ENCODE peak calls at places on chromosomes 12 and 14, in seven cellular contexts. A, Q, D, L, Y, V and C are unnamed samples.

GRCh38 chr12:60112063-60112462 is 516.2 kb downstream of the SLC16A7 start:
- DNase-seq in A (no peak), Q (no peak), D (no peak), L (no peak), Y (no peak), V (no peak), C (no peak)

GRCh38 chr12:41856228-41856627 is 288.4 kb downstream of the GXYLT1 start:
- DNase-seq in A (no peak), Q (no peak), D (no peak), L (peak; percentile 53), Y (no peak), V (no peak), C (no peak)

GRCh38 chr14:62179367-62180018 is 417.3 kb downstream of the SNAPC1 start:
- DNase-seq in A (peak; percentile 91), Q (peak; percentile 87), D (peak; percentile 22), L (peak; percentile 87), Y (peak; percentile 73), V (peak; percentile 28), C (peak; percentile 94)

GRCh38 chr12:112425582-112426382 is 7.0 kb downstream of the PTPN11 start:
- DNase-seq in A (no peak), Q (no peak), D (no peak), L (no peak), Y (no peak), V (no peak), C (no peak)

GRCh38 chr12:13959131-13959734 is 22.2 kb downstream of the GRIN2B start:
- DNase-seq in A (no peak), Q (no peak), D (no peak), L (no peak), Y (no peak), V (peak; percentile 78), C (no peak)

GRCh38 chr12:52727037-52727436 is 23.7 kb upstream of the KRT77 start:
- DNase-seq in A (no peak), Q (no peak), D (no peak), L (no peak), Y (no peak), V (no peak), C (no peak)

GRCh38 chr12:76220980-76221379 is 127.2 kb downstream of the BBS10 start:
- DNase-seq in A (no peak), Q (no peak), D (no peak), L (peak; percentile 87), Y (no peak), V (no peak), C (no peak)

GRCh38 chr12:57430117-57430930 is 519 bp downstream of the R3HDM2 start:
- DNase-seq in A (peak; percentile 76), Q (peak; percentile 90), D (no peak), L (no peak), Y (peak; percentile 63), V (peak; percentile 47), C (peak; percentile 79)

GRCh38 chr12:120468271-120468845 is 1.2 kb downstream of the SRSF9 start:
- DNase-seq in A (peak; percentile 80), Q (peak; percentile 84), D (peak; percentile 65), L (peak; percentile 67), Y (peak; percentile 78), V (peak; percentile 31), C (peak; percentile 76)

GRCh38 chr12:14260011-14260993 is 105.2 kb upstream of the ATF7IP start:
- DNase-seq in A (peak; percentile 94), Q (peak; percentile 98), D (no peak), L (peak; percentile 93), Y (peak; percentile 91), V (peak; percentile 94), C (peak; percentile 83)

GRCh38 chr14:100065161-100065871 is at the start of gene EVL:
- DNase-seq in A (no peak), Q (no peak), D (no peak), L (no peak), Y (no peak), V (no peak), C (no peak)

GRCh38 chr14:102055181-102055901 is 31.5 kb downstream of the HSP90AA1 start:
- DNase-seq in A (peak; percentile 80), Q (peak; percentile 86), D (no peak), L (no peak), Y (no peak), V (no peak), C (peak; percentile 59)

GRCh38 chr14:102084931-102085330 is 1.9 kb downstream of the HSP90AA1 start:
- DNase-seq in A (no peak), Q (no peak), D (no peak), L (no peak), Y (no peak), V (no peak), C (no peak)

GRCh38 chr14:74756326-74756725 is 6.8 kb upstream of the YLPM1 start:
- DNase-seq in A (no peak), Q (peak; percentile 64), D (no peak), L (peak; percentile 63), Y (no peak), V (no peak), C (no peak)

GRCh38 chr14:62778847-62779246 is 266.4 kb downstream of the KCNH5 start:
- DNase-seq in A (no peak), Q (no peak), D (no peak), L (no peak), Y (peak; percentile 2), V (no peak), C (peak; percentile 88)

GRCh38 chr12:128385736-128386135 is 118.8 kb downstream of the TMEM132C start:
- DNase-seq in A (no peak), Q (no peak), D (no peak), L (no peak), Y (no peak), V (no peak), C (no peak)

GRCh38 chr12:46830731-46831334 is 5.0 kb upstream of the SLC38A4 start:
- DNase-seq in A (peak; percentile 44), Q (no peak), D (no peak), L (peak; percentile 40), Y (peak; percentile 29), V (no peak), C (peak; percentile 41)

GRCh38 chr12:46831335-46832083 is 5.7 kb upstream of the SLC38A4 start:
- DNase-seq in A (peak; percentile 53), Q (peak; percentile 83), D (peak; percentile 16), L (peak; percentile 59), Y (peak; percentile 27), V (no peak), C (peak; percentile 44)

GRCh38 chr12:46824709-46825108 is 1.1 kb downstream of the SLC38A4 start:
- DNase-seq in A (no peak), Q (no peak), D (no peak), L (no peak), Y (no peak), V (no peak), C (no peak)

DNA sequence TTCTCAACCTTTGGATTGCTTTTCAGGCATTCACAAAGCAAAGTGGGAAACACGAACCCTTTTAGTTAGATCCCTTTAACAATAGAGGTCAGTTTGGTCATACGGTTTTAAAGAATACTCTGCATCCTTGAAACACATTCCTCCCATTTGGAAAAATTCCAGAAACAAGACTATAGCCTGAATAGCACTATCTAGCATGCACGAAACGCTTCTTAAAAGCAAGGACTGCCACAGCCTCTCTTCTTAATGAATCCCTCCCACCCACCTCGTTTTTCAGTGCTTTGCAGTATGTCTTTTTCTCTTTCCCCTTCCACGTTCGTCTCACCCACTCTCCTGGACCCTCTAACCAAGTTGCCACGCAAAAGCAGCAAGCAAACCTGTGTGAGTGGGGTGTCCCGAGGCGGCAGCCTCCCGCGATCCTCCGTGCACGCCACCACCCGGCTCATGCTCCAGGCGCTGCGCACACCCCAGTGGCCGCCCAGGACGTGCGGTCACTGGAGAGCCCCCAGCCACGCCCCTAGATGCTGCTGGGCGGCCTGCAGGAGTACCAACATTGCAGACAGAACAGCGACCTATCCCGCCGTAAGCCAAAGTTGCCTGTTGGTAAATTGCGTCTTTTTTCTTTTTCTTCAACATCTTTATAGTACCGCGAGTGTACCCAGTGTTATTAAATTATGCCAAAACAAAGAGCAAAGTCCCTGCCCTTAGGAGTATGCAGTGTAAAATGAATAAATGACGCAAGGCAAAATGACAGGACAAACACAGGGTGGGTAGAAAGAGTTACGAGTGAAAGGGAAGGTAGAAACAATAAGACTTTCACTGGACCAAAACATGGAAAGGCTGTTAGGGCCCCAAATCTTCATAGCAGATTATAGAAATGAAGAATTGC is at the start of gene SLC38A4:
- DNase-seq in A (peak; percentile 37), Q (peak; percentile 87), D (peak; percentile 34), L (peak; percentile 85), Y (peak; percentile 51), V (peak; percentile 39), C (peak; percentile 73)
- H3K4me3 ChIP-seq in A (peak within 1 kb of the TSS; percentile 51), Q (peak within 1 kb of the TSS; percentile 31), D (peak within 1 kb of the TSS; percentile 57), L (peak within 1 kb of the TSS; percentile 48), Y (peak within 1 kb of the TSS; percentile 71), V (peak within 1 kb of the TSS; percentile 32), C (peak within 1 kb of the TSS; percentile 77)

GRCh38 chr14:36516719-36517241 is 3.3 kb downstream of the NKX2-1 start:
- DNase-seq in A (no peak), Q (no peak), D (peak; percentile 3), L (no peak), Y (no peak), V (no peak), C (no peak)
- H3K27me3 ChIP-seq in A (peaks cover 88% of the 10 kb centered on the region), Q (peaks cover 99% of the 10 kb centered on the region), D (peaks cover 100% of the 10 kb centered on the region), L (peaks cover 100% of the 10 kb centered on the region), Y (peaks cover 98% of the 10 kb centered on the region), V (peaks cover 100% of the 10 kb centered on the region), C (peaks cover 91% of the 10 kb centered on the region)

DNA sequence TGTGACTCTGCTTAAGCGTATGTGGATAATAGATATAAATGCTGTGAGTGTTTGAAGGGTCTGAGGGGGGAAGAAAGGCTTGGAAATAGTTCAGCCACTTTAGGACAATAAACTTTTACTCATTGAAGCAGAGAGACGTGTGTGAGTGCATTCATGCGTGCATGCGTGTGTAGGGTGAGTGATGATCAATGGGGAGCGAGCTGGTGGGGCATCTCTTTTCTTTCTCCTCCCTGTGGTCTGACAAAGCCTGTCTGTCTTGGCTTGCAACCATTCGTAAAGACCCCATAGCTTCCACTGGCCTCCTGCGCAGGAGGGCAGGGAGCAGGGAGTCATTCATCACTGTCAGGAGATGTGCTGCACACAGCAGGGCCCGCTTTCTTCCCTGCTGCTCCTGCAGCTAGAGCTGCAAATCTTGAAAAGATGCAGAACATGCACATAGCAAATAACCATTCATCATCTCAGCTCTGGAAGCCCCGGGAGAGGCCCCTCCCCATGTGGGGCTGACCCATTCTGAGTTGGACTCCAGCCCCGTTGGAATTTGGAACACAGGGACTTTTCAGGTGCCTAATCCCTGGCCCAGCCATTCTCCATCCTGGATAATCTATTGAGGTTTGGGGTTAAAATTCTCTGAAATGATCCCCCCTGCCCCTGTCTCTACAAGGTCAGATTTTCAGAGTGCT is 223.2 kb downstream of the PPM1H start:
- DNase-seq in A (no peak), Q (no peak), D (no peak), L (peak; percentile 74), Y (peak; percentile 14), V (no peak), C (no peak)
- H3K9ac ChIP-seq in A (no peak overlapping the region), Q (no peak overlapping the region), D (no peak overlapping the region), L (no peak overlapping the region), Y (peak overlapping the region; percentile 82), V (no peak overlapping the region), C (no peak overlapping the region)

GRCh38 chr12:94262228-94263010 is 114.0 kb downstream of the PLXNC1 start:
- DNase-seq in A (peak; percentile 99), Q (peak; percentile 46), D (peak; percentile 79), L (no peak), Y (peak; percentile 75), V (peak; percentile 74), C (peak; percentile 97)

GRCh38 chr12:94260717-94261116 is 112.3 kb downstream of the PLXNC1 start:
- DNase-seq in A (no peak), Q (no peak), D (no peak), L (no peak), Y (no peak), V (no peak), C (no peak)

GRCh38 chr12:94263011-94263786 is 114.8 kb downstream of the PLXNC1 start:
- DNase-seq in A (peak; percentile 6), Q (peak; percentile 61), D (no peak), L (no peak), Y (no peak), V (no peak), C (no peak)

GRCh38 chr12:94261119-94261518 is 112.7 kb downstream of the PLXNC1 start:
- DNase-seq in A (no peak), Q (peak; percentile 73), D (no peak), L (peak; percentile 87), Y (no peak), V (no peak), C (no peak)

GRCh38 chr12:94261781-94262180 is 113.4 kb downstream of the PLXNC1 start:
- DNase-seq in A (no peak), Q (no peak), D (no peak), L (no peak), Y (no peak), V (no peak), C (no peak)
- H3K4me3 ChIP-seq in A (peak overlapping the region; percentile 77), Q (no peak overlapping the region), D (peak overlapping the region; percentile 34), L (peak overlapping the region; percentile 11), Y (peak overlapping the region; percentile 76), V (peak overlapping the region; percentile 39), C (peak overlapping the region; percentile 87)